ENCODE peak calls at places on chromosomes 16 and 17, in nine cellular contexts. One of them, this sample, is unnamed.

GRCh38 chr17:1203111-1203966 is 23.6 kb upstream of the ABR start:
- DNase-seq in keratinocyte: peak; percentile 38
- DNase-seq in HCT116: no peak
- DNase-seq in brain microvascular endothelial cell: peak; percentile 60
- DNase-seq in neural progenitor cell: peak; percentile 94
- DNase-seq in body of pancreas: peak; percentile 63
- DNase-seq in tibial artery: peak; percentile 85
- DNase-seq in lower leg skin: peak; percentile 94
- DNase-seq in bronchial epithelial cell: peak; percentile 50
- DNase-seq in this sample: peak; percentile 64

GRCh38 chr16:19713697-19714096 is 4.3 kb downstream of the KNOP1 start:
- DNase-seq in keratinocyte: no peak
- DNase-seq in HCT116: no peak
- DNase-seq in tibial artery: no peak
- DNase-seq in lower leg skin: no peak
- DNase-seq in body of pancreas: no peak
- DNase-seq in brain microvascular endothelial cell: no peak
- DNase-seq in neural progenitor cell: no peak
- DNase-seq in bronchial epithelial cell: no peak
- DNase-seq in this sample: no peak

GRCh38 chr16:2527071-2527783 is 4.0 kb downstream of the CEMP1 start:
- DNase-seq in neural progenitor cell: no peak
- DNase-seq in tibial artery: no peak
- DNase-seq in bronchial epithelial cell: no peak
- DNase-seq in brain microvascular endothelial cell: no peak
- DNase-seq in HCT116: no peak
- DNase-seq in body of pancreas: no peak
- DNase-seq in lower leg skin: no peak
- DNase-seq in keratinocyte: no peak
- DNase-seq in this sample: no peak

GRCh38 chr16:60204221-60204620 is 1470.1 kb upstream of the GOT2 start:
- DNase-seq in keratinocyte: no peak
- DNase-seq in tibial artery: no peak
- DNase-seq in brain microvascular endothelial cell: no peak
- DNase-seq in bronchial epithelial cell: no peak
- DNase-seq in HCT116: no peak
- DNase-seq in lower leg skin: no peak
- DNase-seq in body of pancreas: no peak
- DNase-seq in neural progenitor cell: no peak
- DNase-seq in this sample: no peak

GRCh38 chr16:89586853-89587252 is 11.3 kb downstream of the CPNE7 start:
- DNase-seq in lower leg skin: no peak
- DNase-seq in tibial artery: no peak
- DNase-seq in bronchial epithelial cell: no peak
- DNase-seq in neural progenitor cell: no peak
- DNase-seq in HCT116: no peak
- DNase-seq in keratinocyte: no peak
- DNase-seq in brain microvascular endothelial cell: no peak
- DNase-seq in body of pancreas: no peak
- DNase-seq in this sample: peak; percentile 60

GRCh38 chr16:84246679-84247077 is 6.9 kb upstream of the KCNG4 start:
- DNase-seq in lower leg skin: no peak
- DNase-seq in neural progenitor cell: no peak
- DNase-seq in bronchial epithelial cell: no peak
- DNase-seq in brain microvascular endothelial cell: no peak
- DNase-seq in keratinocyte: no peak
- DNase-seq in tibial artery: no peak
- DNase-seq in body of pancreas: no peak
- DNase-seq in HCT116: no peak
- DNase-seq in this sample: no peak

GRCh38 chr17:74740641-74741387 is 3.8 kb downstream of the RAB37 start:
- DNase-seq in brain microvascular endothelial cell: no peak
- DNase-seq in lower leg skin: no peak
- DNase-seq in bronchial epithelial cell: no peak
- DNase-seq in tibial artery: no peak
- DNase-seq in neural progenitor cell: no peak
- DNase-seq in body of pancreas: no peak
- DNase-seq in HCT116: no peak
- DNase-seq in keratinocyte: no peak
- DNase-seq in this sample: no peak

GRCh38 chr17:63991611-63992010 is 6.5 kb upstream of the PRR29 start:
- DNase-seq in bronchial epithelial cell: no peak
- DNase-seq in body of pancreas: no peak
- DNase-seq in tibial artery: peak; percentile 25
- DNase-seq in neural progenitor cell: peak; percentile 0
- DNase-seq in lower leg skin: no peak
- DNase-seq in keratinocyte: no peak
- DNase-seq in brain microvascular endothelial cell: no peak
- DNase-seq in HCT116: no peak
- DNase-seq in this sample: no peak

GRCh38 chr16:88331989-88332920 is 50.5 kb upstream of the ZNF469 start:
- DNase-seq in body of pancreas: peak; percentile 66
- DNase-seq in tibial artery: peak; percentile 94
- DNase-seq in neural progenitor cell: no peak
- DNase-seq in brain microvascular endothelial cell: peak; percentile 99
- DNase-seq in HCT116: peak; percentile 88
- DNase-seq in bronchial epithelial cell: peak; percentile 93
- DNase-seq in lower leg skin: peak; percentile 96
- DNase-seq in keratinocyte: peak; percentile 92
- DNase-seq in this sample: peak; percentile 99

GRCh38 chr16:14186954-14187306 is 115.8 kb downstream of the MRTFB start:
- DNase-seq in HCT116: no peak
- DNase-seq in body of pancreas: no peak
- DNase-seq in neural progenitor cell: no peak
- DNase-seq in bronchial epithelial cell: no peak
- DNase-seq in lower leg skin: no peak
- DNase-seq in keratinocyte: no peak
- DNase-seq in brain microvascular endothelial cell: no peak
- DNase-seq in tibial artery: no peak
- DNase-seq in this sample: peak; percentile 14
- H3K4me3 ChIP-seq in HCT116: no peak overlapping the region
- H3K4me3 ChIP-seq in body of pancreas: no peak overlapping the region
- H3K4me3 ChIP-seq in neural progenitor cell: peak overlapping the region; percentile 26
- H3K4me3 ChIP-seq in bronchial epithelial cell: no peak overlapping the region
- H3K4me3 ChIP-seq in lower leg skin: no peak overlapping the region
- H3K4me3 ChIP-seq in keratinocyte: no peak overlapping the region
- H3K4me3 ChIP-seq in brain microvascular endothelial cell: peak overlapping the region; percentile 50
- H3K4me3 ChIP-seq in tibial artery: peak overlapping the region; percentile 59
- H3K4me3 ChIP-seq in this sample: peak overlapping the region; percentile 50

GRCh38 chr17:49843774-49844350 is 4.0 kb downstream of the TAC4 start:
- DNase-seq in keratinocyte: no peak
- DNase-seq in neural progenitor cell: peak; percentile 57
- DNase-seq in brain microvascular endothelial cell: no peak
- DNase-seq in HCT116: no peak
- DNase-seq in bronchial epithelial cell: no peak
- DNase-seq in lower leg skin: no peak
- DNase-seq in tibial artery: peak; percentile 54
- DNase-seq in body of pancreas: no peak
- DNase-seq in this sample: no peak
- TF ChIP-seq CTCF in keratinocyte: peak; percentile 36
- TF ChIP-seq CTCF in neural progenitor cell: peak; percentile 58
- TF ChIP-seq CTCF in brain microvascular endothelial cell: peak; percentile 66
- TF ChIP-seq CTCF in HCT116: peak; percentile 79
- TF ChIP-seq CTCF in bronchial epithelial cell: peak; percentile 59
- TF ChIP-seq CTCF in lower leg skin: no peak
- TF ChIP-seq CTCF in tibial artery: no peak
- TF ChIP-seq CTCF in body of pancreas: peak; percentile 19
- TF ChIP-seq CTCF in this sample: peak; percentile 49

GRCh38 chr16:997440-998051 is 16.0 kb downstream of the SOX8 start:
- DNase-seq in bronchial epithelial cell: no peak
- DNase-seq in keratinocyte: no peak
- DNase-seq in lower leg skin: no peak
- DNase-seq in neural progenitor cell: peak; percentile 83
- DNase-seq in HCT116: no peak
- DNase-seq in body of pancreas: peak; percentile 51
- DNase-seq in tibial artery: no peak
- DNase-seq in brain microvascular endothelial cell: no peak
- DNase-seq in this sample: peak; percentile 28
- H3K4me3 ChIP-seq in bronchial epithelial cell: no peak overlapping the region
- H3K4me3 ChIP-seq in keratinocyte: no peak overlapping the region
- H3K4me3 ChIP-seq in lower leg skin: no peak overlapping the region
- H3K4me3 ChIP-seq in neural progenitor cell: no peak overlapping the region
- H3K4me3 ChIP-seq in HCT116: peak overlapping the region; percentile 50
- H3K4me3 ChIP-seq in body of pancreas: no peak overlapping the region
- H3K4me3 ChIP-seq in tibial artery: peak overlapping the region; percentile 11
- H3K4me3 ChIP-seq in brain microvascular endothelial cell: no peak overlapping the region
- H3K4me3 ChIP-seq in this sample: no peak overlapping the region

GRCh38 chr17:54172654-54173316 is 350.1 kb downstream of the KIF2B start:
- DNase-seq in keratinocyte: no peak
- DNase-seq in body of pancreas: peak; percentile 44
- DNase-seq in tibial artery: no peak
- DNase-seq in lower leg skin: no peak
- DNase-seq in HCT116: no peak
- DNase-seq in brain microvascular endothelial cell: peak; percentile 3
- DNase-seq in neural progenitor cell: peak; percentile 40
- DNase-seq in bronchial epithelial cell: peak; percentile 51
- DNase-seq in this sample: peak; percentile 1
- TF ChIP-seq CTCF in keratinocyte: peak; percentile 50
- TF ChIP-seq CTCF in body of pancreas: peak; percentile 53
- TF ChIP-seq CTCF in tibial artery: no peak
- TF ChIP-seq CTCF in lower leg skin: no peak
- TF ChIP-seq CTCF in HCT116: peak; percentile 39
- TF ChIP-seq CTCF in brain microvascular endothelial cell: peak; percentile 62
- TF ChIP-seq CTCF in neural progenitor cell: peak; percentile 77
- TF ChIP-seq CTCF in bronchial epithelial cell: peak; percentile 49
- TF ChIP-seq CTCF in this sample: no peak

GRCh38 chr16:57184113-57184512 is 1.7 kb downstream of the PSME3IP1 start:
- DNase-seq in brain microvascular endothelial cell: no peak
- DNase-seq in bronchial epithelial cell: no peak
- DNase-seq in HCT116: no peak
- DNase-seq in keratinocyte: no peak
- DNase-seq in lower leg skin: no peak
- DNase-seq in neural progenitor cell: no peak
- DNase-seq in tibial artery: no peak
- DNase-seq in body of pancreas: no peak
- DNase-seq in this sample: no peak
- H3K4me3 ChIP-seq in brain microvascular endothelial cell: no peak overlapping the region
- H3K4me3 ChIP-seq in bronchial epithelial cell: no peak overlapping the region
- H3K4me3 ChIP-seq in HCT116: peak overlapping the region; percentile 96
- H3K4me3 ChIP-seq in keratinocyte: no peak overlapping the region
- H3K4me3 ChIP-seq in lower leg skin: no peak overlapping the region
- H3K4me3 ChIP-seq in neural progenitor cell: peak overlapping the region; percentile 97
- H3K4me3 ChIP-seq in tibial artery: no peak overlapping the region
- H3K4me3 ChIP-seq in body of pancreas: no peak overlapping the region
- H3K4me3 ChIP-seq in this sample: no peak overlapping the region

GRCh38 chr17:77959216-77959925 is 868 bp downstream of the TNRC6C start:
- DNase-seq in brain microvascular endothelial cell: peak; percentile 8
- DNase-seq in tibial artery: no peak
- DNase-seq in neural progenitor cell: peak; percentile 63
- DNase-seq in lower leg skin: peak; percentile 86
- DNase-seq in keratinocyte: no peak
- DNase-seq in body of pancreas: peak; percentile 46
- DNase-seq in bronchial epithelial cell: peak; percentile 20
- DNase-seq in HCT116: no peak
- DNase-seq in this sample: peak; percentile 22

GRCh38 chr17:77957215-77957868 is 1.2 kb upstream of the TNRC6C start:
- DNase-seq in bronchial epithelial cell: no peak
- DNase-seq in lower leg skin: no peak
- DNase-seq in tibial artery: no peak
- DNase-seq in keratinocyte: no peak
- DNase-seq in body of pancreas: no peak
- DNase-seq in brain microvascular endothelial cell: no peak
- DNase-seq in neural progenitor cell: peak; percentile 33
- DNase-seq in HCT116: no peak
- DNase-seq in this sample: peak; percentile 40

GRCh38 chr17:77958716-77959215 is 263 bp downstream of the TNRC6C start:
- DNase-seq in keratinocyte: no peak
- DNase-seq in tibial artery: no peak
- DNase-seq in lower leg skin: no peak
- DNase-seq in neural progenitor cell: no peak
- DNase-seq in body of pancreas: no peak
- DNase-seq in bronchial epithelial cell: no peak
- DNase-seq in brain microvascular endothelial cell: no peak
- DNase-seq in HCT116: no peak
- DNase-seq in this sample: no peak

GRCh38 chr17:77959926-77960521 is 1.5 kb downstream of the TNRC6C start:
- DNase-seq in neural progenitor cell: peak; percentile 53
- DNase-seq in bronchial epithelial cell: no peak
- DNase-seq in brain microvascular endothelial cell: no peak
- DNase-seq in body of pancreas: no peak
- DNase-seq in keratinocyte: no peak
- DNase-seq in lower leg skin: no peak
- DNase-seq in tibial artery: no peak
- DNase-seq in HCT116: no peak
- DNase-seq in this sample: peak; percentile 12

DNA sequence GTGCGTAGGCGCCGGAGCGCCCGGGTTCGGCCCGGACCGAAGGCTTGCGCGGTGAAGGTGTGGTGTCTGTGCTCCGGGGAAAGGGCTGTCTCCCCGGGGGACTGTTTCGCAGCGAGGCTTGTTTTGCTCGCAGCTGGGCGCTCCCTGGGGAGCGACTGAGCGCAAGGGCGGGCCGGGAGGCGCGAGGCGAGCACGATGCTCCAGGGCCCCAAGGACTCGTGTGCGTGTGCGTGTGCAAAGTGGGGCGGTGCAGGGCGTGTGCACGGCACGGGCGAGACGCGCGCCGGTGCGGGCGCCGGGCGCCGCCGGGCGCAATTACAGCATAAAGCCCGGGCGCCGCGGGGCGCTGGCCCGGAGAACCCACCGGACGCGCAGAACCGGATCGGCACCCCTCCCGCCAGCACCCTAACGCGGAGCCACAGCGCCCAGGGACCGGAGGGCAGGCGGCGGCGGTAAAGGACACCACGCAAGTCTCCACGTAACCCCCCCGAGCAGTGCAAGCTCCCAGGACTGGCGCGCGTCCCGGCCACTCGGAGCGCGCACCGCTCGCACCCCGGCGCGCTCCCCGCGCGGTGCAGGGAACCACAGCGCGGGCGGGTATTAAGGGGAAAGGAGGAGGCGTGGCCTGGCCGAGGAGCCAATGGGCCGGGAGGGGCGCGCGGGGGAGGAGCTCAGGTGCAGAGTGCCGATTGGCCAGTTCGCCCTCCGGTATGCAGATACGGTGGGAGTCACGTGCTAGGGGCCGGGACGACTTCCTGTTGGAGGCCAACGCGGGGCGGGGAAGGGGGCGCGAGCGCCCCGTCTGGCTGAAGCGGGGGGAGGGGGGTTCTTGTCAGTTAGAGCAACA is at the start of gene TNRC6C:
- DNase-seq in neural progenitor cell: peak; percentile 100
- DNase-seq in keratinocyte: peak; percentile 90
- DNase-seq in body of pancreas: peak; percentile 100
- DNase-seq in HCT116: peak; percentile 98
- DNase-seq in brain microvascular endothelial cell: peak; percentile 99
- DNase-seq in lower leg skin: peak; percentile 100
- DNase-seq in tibial artery: peak; percentile 100
- DNase-seq in bronchial epithelial cell: peak; percentile 89
- DNase-seq in this sample: peak; percentile 99
- TF ChIP-seq CTCF in neural progenitor cell: peak; percentile 46
- TF ChIP-seq CTCF in keratinocyte: no peak
- TF ChIP-seq CTCF in body of pancreas: no peak
- TF ChIP-seq CTCF in HCT116: no peak
- TF ChIP-seq CTCF in brain microvascular endothelial cell: peak; percentile 20
- TF ChIP-seq CTCF in lower leg skin: no peak
- TF ChIP-seq CTCF in tibial artery: peak; percentile 31
- TF ChIP-seq CTCF in bronchial epithelial cell: no peak
- TF ChIP-seq CTCF in this sample: no peak

GRCh38 chr17:31856750-31857149 is 2.3 kb downstream of the COPRS start:
- DNase-seq in neural progenitor cell: no peak
- DNase-seq in body of pancreas: no peak
- DNase-seq in lower leg skin: no peak
- DNase-seq in bronchial epithelial cell: no peak
- DNase-seq in HCT116: no peak
- DNase-seq in brain microvascular endothelial cell: no peak
- DNase-seq in keratinocyte: no peak
- DNase-seq in tibial artery: no peak
- DNase-seq in this sample: no peak
- H3K4me3 ChIP-seq in neural progenitor cell: no peak overlapping the region
- H3K4me3 ChIP-seq in body of pancreas: no peak overlapping the region
- H3K4me3 ChIP-seq in lower leg skin: no peak overlapping the region
- H3K4me3 ChIP-seq in bronchial epithelial cell: no peak overlapping the region
- H3K4me3 ChIP-seq in HCT116: no peak overlapping the region
- H3K4me3 ChIP-seq in brain microvascular endothelial cell: no peak overlapping the region
- H3K4me3 ChIP-seq in keratinocyte: no peak overlapping the region
- H3K4me3 ChIP-seq in tibial artery: no peak overlapping the region
- H3K4me3 ChIP-seq in this sample: no peak overlapping the region

GRCh38 chr17:57120814-57121213 is 35.8 kb downstream of the AKAP1 start:
- DNase-seq in HCT116: no peak
- DNase-seq in body of pancreas: peak; percentile 60
- DNase-seq in lower leg skin: no peak
- DNase-seq in keratinocyte: no peak
- DNase-seq in tibial artery: no peak
- DNase-seq in neural progenitor cell: no peak
- DNase-seq in bronchial epithelial cell: no peak
- DNase-seq in brain microvascular endothelial cell: no peak
- DNase-seq in this sample: no peak
- TF ChIP-seq CTCF in HCT116: no peak
- TF ChIP-seq CTCF in body of pancreas: no peak
- TF ChIP-seq CTCF in lower leg skin: no peak
- TF ChIP-seq CTCF in keratinocyte: no peak
- TF ChIP-seq CTCF in tibial artery: no peak
- TF ChIP-seq CTCF in neural progenitor cell: no peak
- TF ChIP-seq CTCF in bronchial epithelial cell: no peak
- TF ChIP-seq CTCF in brain microvascular endothelial cell: no peak
- TF ChIP-seq CTCF in this sample: no peak